ENCODE peak calls at places on chromosome X, in ten cellular contexts. Q is mesendoderm, M is esophagus squamous epithelium, Y is cardiac muscle cell, N is right atrium auricular region, V is PC-3, T is lower lobe of right lung, P is MM.1S, K is transverse colon, U is OCI-LY7. G is an unnamed sample. For H3K4me1, the result is how much of the 10 kb centered on the place peaks cover.

GRCh38 chrX:154979671-154980070 is 42.9 kb downstream of the F8 start:
- DNase-seq in P (no peak), N (no peak), M (no peak), T (peak), V (no peak), Y (no peak), Q (no peak), K (no peak), U (no peak), G (no peak)

GRCh38 chrX:80810365-80810978 is 795 bp upstream of the BRWD3 start:
- DNase-seq in N (no peak), K (no peak), U (peak), V (no peak), P (no peak), Y (peak), T (no peak), M (no peak), Q (peak), G (no peak)

GRCh38 chrX:134443020-134443419 is 16.9 kb upstream of the HPRT1 start:
- DNase-seq in K (no peak), N (no peak), Q (no peak), Y (no peak), M (no peak), U (peak), V (no peak), T (no peak), P (peak), G (no peak)

GRCh38 chrX:136185409-136186022 is 38.2 kb downstream of the FHL1 start:
- DNase-seq in P (no peak), M (no peak), Y (peak), Q (no peak), T (no peak), U (no peak), K (no peak), N (no peak), V (peak), G (no peak)

GRCh38 chrX:24169211-24169610 is 19.7 kb downstream of the ZFX start:
- DNase-seq in Q (no peak), N (no peak), M (no peak), T (no peak), V (no peak), U (peak), P (no peak), Y (no peak), K (no peak), G (no peak)

GRCh38 chrX:137072396-137072795 is 38.6 kb upstream of the GPR101 start:
- DNase-seq in Y (no peak), V (peak), M (no peak), T (no peak), U (no peak), Q (no peak), P (no peak), K (no peak), N (no peak), G (no peak)

GRCh38 chrX:71095971-71096701 is 485 bp downstream of the FOXO4 start:
- DNase-seq in K (peak), M (no peak), N (peak), Q (peak), V (peak), P (no peak), U (no peak), Y (no peak), T (no peak), G (peak)

GRCh38 chrX:150482537-150483217 is 85.7 kb upstream of the MTM1 start:
- DNase-seq in Y (peak), T (no peak), M (no peak), Q (peak), P (no peak), N (no peak), U (no peak), V (peak), K (no peak), G (no peak)

GRCh38 chrX:65688403-65688881 is 21.0 kb downstream of the MSN start:
- DNase-seq in N (no peak), P (peak), Q (no peak), V (no peak), K (peak), T (no peak), Y (peak), U (peak), M (no peak), G (no peak)

GRCh38 chrX:128928636-128929035 is 594.7 kb downstream of the SMARCA1 start:
- DNase-seq in P (no peak), M (no peak), Q (no peak), U (no peak), V (no peak), K (no peak), N (no peak), T (no peak), Y (no peak), G (no peak)

GRCh38 chrX:136694491-136695087 is 46.6 kb downstream of the CD40LG start:
- DNase-seq in V (peak), T (no peak), Q (peak), N (no peak), K (no peak), P (peak), M (no peak), Y (peak), U (peak), G (no peak)

GRCh38 chrX:70774223-70774622 is 134.3 kb downstream of the TEX11 start:
- DNase-seq in T (no peak), V (no peak), M (no peak), K (no peak), P (no peak), Y (no peak), Q (no peak), U (no peak), N (no peak), G (no peak)

GRCh38 chrX:112731793-112732192 is 52.1 kb upstream of the LHFPL1 start:
- DNase-seq in Y (peak), P (peak), K (no peak), T (no peak), Q (no peak), V (peak), N (no peak), M (no peak), U (peak), G (no peak)

DNA sequence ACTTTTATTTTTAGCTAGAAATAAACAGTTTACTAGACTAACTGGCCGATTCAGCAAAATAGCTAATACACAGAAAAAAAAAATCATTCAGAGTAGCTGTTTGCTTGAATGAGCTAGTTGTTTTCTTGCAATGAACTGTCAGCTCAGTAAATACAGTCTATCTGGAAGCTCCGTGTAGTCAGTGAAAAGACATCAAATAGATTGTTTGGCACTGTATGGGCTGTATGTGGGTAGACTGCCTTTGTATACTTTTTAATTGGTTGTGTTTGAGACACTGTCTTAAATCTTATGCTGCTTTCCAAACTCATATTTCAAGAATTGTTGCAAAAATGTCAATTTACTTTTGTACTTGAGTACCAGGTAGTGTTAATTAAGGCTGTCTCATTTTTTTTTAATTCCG is 61.6 kb upstream of the GPR174 start:
- DNase-seq in T (no peak), Q (no peak), U (no peak), K (no peak), M (no peak), P (no peak), V (no peak), N (no peak), Y (no peak), G (no peak)
- H3K4me3 ChIP-seq in T (no peak), Q (no peak), U (no peak), K (no peak), M (no peak), P (no peak), V (no peak), N (no peak), Y (no peak), G (no peak)

GRCh38 chrX:40849906-40850672 is 114.7 kb upstream of the MED14 start:
- DNase-seq in Y (no peak), P (no peak), T (no peak), M (no peak), K (no peak), Q (no peak), N (no peak), V (no peak), U (no peak), G (no peak)
- H3K4me1 ChIP-seq in Y (under half), P (under half), T (under half), M (under half), K (under half), Q (under half), N (under half), V (under half), U (under half), G (under half)

GRCh38 chrX:31506360-31506759 is 434.5 kb upstream of the FTHL17 start:
- DNase-seq in V (no peak), P (no peak), Y (peak), U (no peak), T (no peak), N (no peak), Q (no peak), K (no peak), M (no peak), G (no peak)

GRCh38 chrX:31508338-31508737 is 436.5 kb upstream of the FTHL17 start:
- DNase-seq in Y (peak), K (peak), T (no peak), U (no peak), N (no peak), P (no peak), Q (peak), M (no peak), V (no peak), G (no peak)
- H3K27ac ChIP-seq in Y (peak), K (peak), T (no peak), U (no peak), N (no peak), P (no peak), Q (no peak), M (no peak), V (no peak), G (no peak)

GRCh38 chrX:54494970-54495813 is 842 bp downstream of the FGD1 start:
- DNase-seq in Y (peak), U (no peak), N (no peak), V (peak), M (no peak), P (no peak), K (no peak), T (peak), Q (no peak), G (peak)
- H3K4me3 ChIP-seq in Y (peak), U (peak), N (peak), V (peak), M (peak), P (peak), K (peak), T (peak), Q (peak), G (peak)

GRCh38 chrX:148573119-148573518 is 72.7 kb downstream of the AFF2 start:
- DNase-seq in N (no peak), T (no peak), Q (peak), M (no peak), U (peak), P (no peak), K (no peak), V (no peak), Y (no peak), G (no peak)
- H3K4me1 ChIP-seq in N (under half), T (under half), Q (under half), M (under half), U (half or more), P (under half), K (under half), V (under half), Y (under half), G (under half)

DNA sequence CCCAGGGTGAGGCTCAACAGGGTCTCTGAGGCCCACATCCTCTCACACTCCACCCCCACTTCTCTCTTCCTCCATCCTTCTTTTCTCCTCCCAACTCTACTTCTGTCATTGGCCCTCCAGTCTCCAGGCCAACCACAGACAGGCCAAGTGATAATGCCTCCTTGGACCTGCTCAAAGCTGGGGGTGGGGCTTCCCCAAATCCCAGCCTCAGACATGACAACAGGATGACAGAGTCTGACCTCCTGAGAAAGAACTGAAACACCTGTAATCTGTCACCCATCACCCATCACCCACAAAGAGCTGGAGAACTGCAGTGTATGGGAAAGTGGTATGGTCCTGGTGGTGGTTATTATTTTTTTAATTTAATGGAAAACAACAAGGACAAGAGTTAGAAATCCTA is 72.6 kb downstream of the SH3KBP1 start:
- DNase-seq in M (no peak), U (no peak), P (no peak), V (no peak), Q (no peak), K (no peak), T (no peak), Y (no peak), N (no peak), G (no peak)
- H3K27ac ChIP-seq in M (no peak), U (peak), P (no peak), V (no peak), Q (no peak), K (no peak), T (no peak), Y (no peak), N (no peak), G (no peak)

GRCh38 chrX:51456246-51456645 is 40.1 kb downstream of the NUDT11 start:
- DNase-seq in T (no peak), K (no peak), Q (peak), V (no peak), Y (no peak), N (no peak), U (peak), M (no peak), P (no peak), G (no peak)
- H3K4me3 ChIP-seq in T (no peak), K (no peak), Q (no peak), V (no peak), Y (no peak), N (no peak), U (no peak), M (no peak), P (no peak), G (no peak)

GRCh38 chrX:152899874-152900719 is 2.2 kb downstream of the ZNF185 start:
- DNase-seq in P (no peak), V (no peak), Y (no peak), N (no peak), K (no peak), T (no peak), Q (no peak), M (no peak), U (no peak), G (no peak)
- H3K4me1 ChIP-seq in P (under half), V (half or more), Y (under half), N (under half), K (under half), T (under half), Q (under half), M (half or more), U (under half), G (under half)